ENCODE peak calls at places on chromosomes 7 and 10, in four cellular contexts. Z is coronary artery, Y is pancreas, I is tibial nerve. H is an unnamed sample.

GRCh38 chr10:108631332-108631731 is 1292.0 kb downstream of the XPNPEP1 start:
- DNase-seq in Y (no peak), I (no peak), Z (no peak), H (no peak)

GRCh38 chr10:133213641-133214467 is 16.2 kb upstream of the UTF1 start:
- DNase-seq in I (no peak), Z (no peak), Y (no peak), H (peak)

GRCh38 chr10:101067356-101068083 is 5.7 kb downstream of the KAZALD1 start:
- DNase-seq in Y (peak), Z (peak), I (peak), H (peak)

GRCh38 chr10:76218045-76218444 is 786.6 kb downstream of the LRMDA start:
- DNase-seq in Z (no peak), Y (no peak), I (no peak), H (no peak)

GRCh38 chr10:63718453-63718852 is 197.3 kb downstream of the REEP3 start:
- DNase-seq in Y (no peak), Z (no peak), I (no peak), H (no peak)

GRCh38 chr7:71976670-71977069 is 435.5 kb downstream of the CALN1 start:
- DNase-seq in I (no peak), Y (no peak), Z (no peak), H (no peak)

GRCh38 chr10:99777918-99778716 is 4.3 kb upstream of the ABCC2 start:
- DNase-seq in Y (no peak), Z (no peak), I (no peak), H (no peak)

GRCh38 chr7:2775785-2776184 is 68.3 kb downstream of the GNA12 start:
- DNase-seq in Y (no peak), I (no peak), Z (peak), H (no peak)

GRCh38 chr10:78367012-78367411 is 333.3 kb downstream of the RPS24 start:
- DNase-seq in I (no peak), Y (no peak), Z (no peak), H (no peak)

GRCh38 chr10:60238408-60239100 is 151.1 kb downstream of the ANK3 start:
- DNase-seq in Z (no peak), Y (peak), I (no peak), H (no peak)

GRCh38 chr10:32982293-32982709 is 24.3 kb upstream of the ITGB1 start:
- DNase-seq in Z (no peak), Y (no peak), I (no peak), H (no peak)

GRCh38 chr10:32981760-32982159 is 23.7 kb upstream of the ITGB1 start:
- DNase-seq in Z (no peak), Y (peak), I (no peak), H (peak)

GRCh38 chr10:32984003-32984600 is 26.1 kb upstream of the ITGB1 start:
- DNase-seq in Z (no peak), Y (no peak), I (no peak), H (no peak)

GRCh38 chr10:32983333-32983909 is 25.4 kb upstream of the ITGB1 start:
- DNase-seq in Y (no peak), I (no peak), Z (no peak), H (no peak)

GRCh38 chr10:32982911-32983310 is 24.9 kb upstream of the ITGB1 start:
- DNase-seq in I (no peak), Y (no peak), Z (no peak), H (no peak)
- H3K4me3 ChIP-seq in I (no peak), Y (no peak), Z (no peak), H (no peak)

DNA sequence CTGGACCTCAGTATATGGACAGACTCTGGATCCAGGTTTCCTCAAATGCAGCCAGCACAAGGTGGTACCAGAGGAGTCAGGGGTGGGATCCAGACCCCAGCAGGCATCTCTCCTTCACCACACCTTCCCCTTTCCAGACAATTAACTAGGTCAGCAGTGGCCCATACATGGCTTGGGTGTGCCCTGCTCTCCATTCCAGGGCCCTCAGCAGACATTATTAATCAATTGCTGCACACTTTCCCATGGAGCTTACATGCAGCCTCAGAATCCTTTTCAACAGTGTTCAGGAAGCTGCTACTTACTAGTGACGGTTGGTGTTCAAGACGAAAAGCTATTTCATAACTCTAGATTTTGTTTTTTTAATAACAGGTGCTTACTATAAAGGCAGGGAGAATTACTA is 6.0 kb downstream of the COL13A1 start:
- DNase-seq in Z (no peak), I (no peak), Y (no peak), H (no peak)
- H3K27ac ChIP-seq in Z (no peak), I (no peak), Y (no peak), H (no peak)

DNA sequence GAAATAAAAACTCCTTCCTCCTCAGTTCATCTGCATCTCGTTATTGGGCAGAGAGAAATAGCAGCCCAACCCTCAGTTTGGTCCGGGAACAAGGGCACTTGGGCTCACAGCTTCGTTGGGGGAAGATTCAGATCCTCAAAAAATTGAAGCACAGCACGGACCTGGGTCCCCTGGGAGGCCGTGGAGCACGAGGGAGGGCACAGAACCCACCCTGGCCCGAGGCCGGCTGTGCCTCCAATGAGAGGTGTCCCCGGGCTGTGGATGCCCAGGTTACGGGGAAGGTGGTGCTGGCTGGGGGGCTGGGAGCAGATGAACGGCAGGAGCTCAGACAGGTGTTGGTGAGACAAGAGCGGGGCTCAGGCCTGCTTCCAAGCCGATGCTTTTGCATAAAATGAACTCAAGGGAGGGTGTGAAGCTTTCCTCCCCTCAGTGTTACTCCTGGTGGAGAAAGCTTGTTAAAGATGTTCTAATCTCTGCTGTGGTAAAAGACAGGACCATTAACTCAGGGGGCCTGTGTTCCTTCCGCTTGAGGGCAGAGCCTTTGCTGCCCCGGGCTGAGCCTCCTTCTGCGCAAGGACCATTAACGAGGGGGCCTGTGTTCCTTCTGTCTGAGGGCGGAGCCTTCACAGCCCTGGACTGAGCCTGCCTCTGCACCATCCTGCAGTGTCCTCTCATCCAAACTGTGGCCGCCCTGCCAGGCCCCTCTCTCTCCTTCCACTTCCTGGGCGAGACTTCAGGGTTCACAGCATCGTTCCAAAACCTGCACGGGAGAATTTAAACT is 302.2 kb downstream of the ADARB2 start:
- DNase-seq in Y (no peak), I (no peak), Z (no peak), H (no peak)
- TF ChIP-seq CTCF in Y (no peak), I (no peak), Z (no peak), H (no peak)

DNA sequence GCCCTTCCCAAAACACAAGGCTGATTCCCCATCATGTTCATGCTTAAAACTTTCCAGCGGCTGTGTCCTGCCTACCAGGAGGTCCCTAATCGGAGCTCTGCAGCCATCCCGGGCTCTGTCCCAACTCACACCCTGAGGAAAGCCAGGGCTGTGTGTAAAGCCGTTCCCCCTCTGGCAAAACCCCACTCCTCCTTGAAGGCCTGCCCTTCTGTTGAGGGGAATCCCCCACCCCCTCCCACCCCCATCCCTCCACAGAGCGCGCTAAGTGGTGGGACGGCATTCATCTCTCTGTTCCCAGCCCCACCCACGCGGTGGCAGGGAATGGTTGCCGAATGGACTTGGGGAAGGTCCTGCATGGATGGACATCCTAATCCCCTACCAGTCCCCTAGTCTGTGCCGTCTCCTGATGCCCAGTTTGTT is 667 bp upstream of the TMEM120A start:
- DNase-seq in Z (no peak), I (no peak), Y (peak), H (no peak)
- H3K4me3 ChIP-seq in Z (peak), I (peak), Y (no peak), H (peak)

H was measured in psoas muscle.